ENCODE peak calls at places on chromosomes 3 and 15, in four cellular contexts. U, E, M and B are unnamed samples.

GRCh38 chr15:70875001-70875782 is 17.0 kb downstream of the THAP10 start:
- DNase-seq in U (no peak), E (no peak), M (peak), B (no peak)

GRCh38 chr3:148943531-148944200 is 47.7 kb upstream of the GYG1 start:
- DNase-seq in U (no peak), E (peak), M (peak), B (no peak)

GRCh38 chr3:105938101-105938500 is 69.3 kb upstream of the CBLB start:
- DNase-seq in U (no peak), E (no peak), M (peak), B (no peak)

GRCh38 chr3:66392966-66393485 is 107.8 kb downstream of the LRIG1 start:
- DNase-seq in U (no peak), E (no peak), M (no peak), B (no peak)

GRCh38 chr3:194688207-194688711 is 2.6 kb downstream of the FAM43A start:
- DNase-seq in U (no peak), E (no peak), M (peak), B (peak)

GRCh38 chr15:40282870-40283614 is at the start of gene ANKRD63:
- DNase-seq in U (no peak), E (no peak), M (no peak), B (peak)

GRCh38 chr3:160951677-160952487 is 153.3 kb downstream of the B3GALNT1 start:
- DNase-seq in U (no peak), E (no peak), M (no peak), B (no peak)

GRCh38 chr15:81480645-81481053 is 106.6 kb upstream of the TMC3 start:
- DNase-seq in U (no peak), E (peak), M (peak), B (no peak)

GRCh38 chr15:90697180-90697579 is 20.0 kb upstream of the BLM start:
- DNase-seq in U (no peak), E (no peak), M (no peak), B (no peak)

GRCh38 chr15:65192016-65192415 is 6.9 kb upstream of the CLPX start:
- DNase-seq in U (peak), E (no peak), M (peak), B (peak)

GRCh38 chr3:14119651-14120050 is 5.0 kb downstream of the CHCHD4 start:
- DNase-seq in U (no peak), E (no peak), M (no peak), B (no peak)

GRCh38 chr15:58771621-58772235 is 626 bp downstream of the MINDY2 start:
- DNase-seq in U (peak), E (peak), M (no peak), B (peak)

GRCh38 chr3:11239796-11240195 is 32.4 kb upstream of the ATG7 start:
- DNase-seq in U (no peak), E (no peak), M (no peak), B (no peak)

GRCh38 chr15:64045774-64046346 is 425 bp downstream of the DAPK2 start:
- DNase-seq in U (peak), E (no peak), M (peak), B (peak)

GRCh38 chr3:22969276-22969675 is 233.9 kb upstream of the UBE2E2 start:
- DNase-seq in U (no peak), E (no peak), M (no peak), B (no peak)

GRCh38 chr15:78264304-78265136 is at the start of gene DNAJA4:
- DNase-seq in U (peak), E (peak), M (peak), B (peak)

GRCh38 chr15:81021321-81021720 is 20.6 kb downstream of the TLNRD1 start:
- DNase-seq in U (no peak), E (no peak), M (no peak), B (no peak)

GRCh38 chr3:109952924-109953323 is 615.6 kb upstream of the DPPA4 start:
- DNase-seq in U (no peak), E (no peak), M (no peak), B (no peak)

GRCh38 chr3:140629351-140630137 is 48.3 kb upstream of the TRIM42 start:
- DNase-seq in U (no peak), E (no peak), M (peak), B (no peak)

GRCh38 chr3:37054370-37054769 is 61.1 kb downstream of the MLH1 start:
- DNase-seq in U (no peak), E (no peak), M (peak), B (no peak)

GRCh38 chr15:28096720-28097431 is 2.2 kb downstream of the OCA2 start:
- DNase-seq in U (no peak), E (no peak), M (no peak), B (peak)

GRCh38 chr3:10956991-10957390 is 35.6 kb upstream of the SLC6A1 start:
- DNase-seq in U (no peak), E (no peak), M (no peak), B (no peak)